ENCODE peak calls at places on chromosomes 11 and 22, in seven cellular contexts. One of them, this sample, is unnamed. For H3K4me1 and H3K36me3, the result is how much of the 10 kb centered on the place peaks cover.

GRCh38 chr11:15845261-15845660 is 511.1 kb downstream of the SOX6 start:
- DNase-seq in ovary: no peak
- DNase-seq in prostate gland: no peak
- DNase-seq in GM23248: no peak
- DNase-seq in body of pancreas: no peak
- DNase-seq in ascending aorta: no peak
- DNase-seq in psoas muscle: no peak
- DNase-seq in this sample: no peak

GRCh38 chr11:122758974-122759373 is 79.3 kb upstream of the CRTAM start:
- DNase-seq in ovary: no peak
- DNase-seq in prostate gland: no peak
- DNase-seq in GM23248: peak
- DNase-seq in body of pancreas: no peak
- DNase-seq in ascending aorta: no peak
- DNase-seq in psoas muscle: no peak
- DNase-seq in this sample: no peak

GRCh38 chr11:65593518-65594414 is 1.8 kb downstream of the KCNK7 start:
- DNase-seq in ovary: no peak
- DNase-seq in prostate gland: no peak
- DNase-seq in GM23248: no peak
- DNase-seq in body of pancreas: peak
- DNase-seq in ascending aorta: no peak
- DNase-seq in psoas muscle: no peak
- DNase-seq in this sample: no peak

GRCh38 chr11:69470301-69470700 is 11.2 kb upstream of the LINC01488 start:
- DNase-seq in ovary: no peak
- DNase-seq in prostate gland: no peak
- DNase-seq in GM23248: no peak
- DNase-seq in body of pancreas: no peak
- DNase-seq in ascending aorta: no peak
- DNase-seq in psoas muscle: no peak
- DNase-seq in this sample: no peak

GRCh38 chr22:46915978-46916730 is 153.7 kb downstream of the TBC1D22A start:
- DNase-seq in ovary: no peak
- DNase-seq in prostate gland: no peak
- DNase-seq in GM23248: peak
- DNase-seq in body of pancreas: no peak
- DNase-seq in ascending aorta: no peak
- DNase-seq in psoas muscle: no peak
- DNase-seq in this sample: no peak

GRCh38 chr11:111021131-111021530 is 224.4 kb upstream of the POU2AF2 start:
- DNase-seq in ovary: no peak
- DNase-seq in prostate gland: no peak
- DNase-seq in GM23248: no peak
- DNase-seq in body of pancreas: no peak
- DNase-seq in ascending aorta: no peak
- DNase-seq in psoas muscle: no peak
- DNase-seq in this sample: no peak

GRCh38 chr11:83409891-83410290 is 123.7 kb upstream of the CCDC90B start:
- DNase-seq in ovary: no peak
- DNase-seq in prostate gland: no peak
- DNase-seq in GM23248: no peak
- DNase-seq in body of pancreas: peak
- DNase-seq in ascending aorta: no peak
- DNase-seq in psoas muscle: no peak
- DNase-seq in this sample: no peak

GRCh38 chr22:27418261-27418660 is 383.3 kb downstream of the MN1 start:
- DNase-seq in ovary: no peak
- DNase-seq in prostate gland: no peak
- DNase-seq in GM23248: no peak
- DNase-seq in body of pancreas: no peak
- DNase-seq in ascending aorta: no peak
- DNase-seq in psoas muscle: no peak
- DNase-seq in this sample: no peak

DNA sequence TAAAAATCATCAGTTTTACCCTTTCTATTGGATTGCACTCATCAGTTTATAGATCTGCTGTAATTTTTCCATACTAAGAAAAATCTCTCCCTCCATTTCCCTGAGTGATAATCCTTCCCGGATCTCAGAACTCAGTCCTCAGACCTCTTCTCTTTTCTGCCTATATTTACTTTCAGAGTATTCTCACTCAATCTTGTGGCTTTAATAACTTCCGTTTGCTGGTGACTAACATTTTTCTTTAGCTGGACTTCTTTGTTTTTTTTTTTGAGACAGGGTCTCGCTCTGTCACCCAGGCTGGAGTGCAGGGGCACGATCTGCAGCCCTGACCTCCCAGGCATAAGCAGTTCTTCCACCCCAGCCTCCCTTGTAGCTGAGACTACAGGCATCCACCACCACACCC is 10.4 kb downstream of the ATXN10 start:
- DNase-seq in ovary: no peak
- DNase-seq in prostate gland: no peak
- DNase-seq in GM23248: no peak
- DNase-seq in body of pancreas: no peak
- DNase-seq in ascending aorta: no peak
- DNase-seq in psoas muscle: no peak
- DNase-seq in this sample: no peak
- H3K4me1 ChIP-seq in ovary: under half
- H3K4me1 ChIP-seq in prostate gland: under half
- H3K4me1 ChIP-seq in GM23248: half or more
- H3K4me1 ChIP-seq in body of pancreas: under half
- H3K4me1 ChIP-seq in ascending aorta: under half
- H3K4me1 ChIP-seq in psoas muscle: under half
- H3K4me1 ChIP-seq in this sample: under half

GRCh38 chr11:116374085-116374484 is 398.7 kb downstream of the BUD13 start:
- DNase-seq in ovary: no peak
- DNase-seq in prostate gland: no peak
- DNase-seq in GM23248: no peak
- DNase-seq in body of pancreas: no peak
- DNase-seq in ascending aorta: no peak
- DNase-seq in psoas muscle: no peak
- DNase-seq in this sample: no peak
- H3K27ac ChIP-seq in ovary: no peak
- H3K27ac ChIP-seq in prostate gland: no peak
- H3K27ac ChIP-seq in GM23248: no peak
- H3K27ac ChIP-seq in body of pancreas: no peak
- H3K27ac ChIP-seq in ascending aorta: no peak
- H3K27ac ChIP-seq in psoas muscle: no peak
- H3K27ac ChIP-seq in this sample: no peak

DNA sequence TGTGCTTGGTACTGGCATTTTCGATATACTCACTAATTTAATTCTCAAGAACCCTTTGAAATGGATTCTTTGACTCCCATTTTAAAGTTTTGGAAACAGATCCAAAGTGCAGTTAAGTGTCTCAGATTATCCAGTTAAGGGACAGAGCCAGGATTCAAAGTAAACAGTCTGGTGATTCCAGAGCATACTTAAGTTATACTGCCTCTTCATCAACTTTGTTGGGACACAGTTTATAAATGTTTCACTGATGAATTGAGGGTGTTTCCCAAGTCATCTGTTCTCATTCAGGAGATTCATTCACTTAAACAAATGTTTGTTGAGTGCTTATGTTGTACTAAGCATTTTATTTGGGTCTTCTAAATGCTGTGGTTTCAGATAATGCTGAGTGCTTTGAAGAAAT is 17.1 kb downstream of the KDM2A start:
- DNase-seq in ovary: no peak
- DNase-seq in prostate gland: no peak
- DNase-seq in GM23248: no peak
- DNase-seq in body of pancreas: no peak
- DNase-seq in ascending aorta: no peak
- DNase-seq in psoas muscle: no peak
- DNase-seq in this sample: no peak
- H3K36me3 ChIP-seq in ovary: under half
- H3K36me3 ChIP-seq in prostate gland: under half
- H3K36me3 ChIP-seq in GM23248: half or more
- H3K36me3 ChIP-seq in body of pancreas: under half
- H3K36me3 ChIP-seq in ascending aorta: half or more
- H3K36me3 ChIP-seq in psoas muscle: under half
- H3K36me3 ChIP-seq in this sample: under half

DNA sequence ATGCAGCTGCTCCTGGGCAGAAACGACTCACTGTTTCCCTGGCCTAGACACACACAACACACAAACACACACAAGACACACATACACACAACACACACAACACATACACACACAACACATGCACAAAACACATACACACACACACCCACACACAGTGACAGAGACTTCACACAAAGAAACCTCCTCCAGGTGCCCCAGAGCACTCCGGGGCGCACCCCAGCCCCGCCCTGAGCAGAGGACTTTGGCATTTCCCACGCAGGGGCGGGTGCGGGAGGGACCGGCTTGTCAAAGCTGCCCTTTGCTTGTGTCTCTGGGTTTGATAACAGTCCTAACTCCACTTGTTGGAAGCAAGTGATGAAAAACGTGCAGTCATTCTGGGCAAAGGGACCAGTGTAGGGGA is 6.5 kb downstream of the APOBEC3A start:
- DNase-seq in ovary: no peak
- DNase-seq in prostate gland: no peak
- DNase-seq in GM23248: no peak
- DNase-seq in body of pancreas: no peak
- DNase-seq in ascending aorta: no peak
- DNase-seq in psoas muscle: no peak
- DNase-seq in this sample: no peak
- H3K4me1 ChIP-seq in ovary: under half
- H3K4me1 ChIP-seq in prostate gland: under half
- H3K4me1 ChIP-seq in GM23248: under half
- H3K4me1 ChIP-seq in body of pancreas: under half
- H3K4me1 ChIP-seq in ascending aorta: under half
- H3K4me1 ChIP-seq in psoas muscle: under half
- H3K4me1 ChIP-seq in this sample: under half

GRCh38 chr11:118889796-118890195 is 6.1 kb downstream of the CXCR5 start:
- DNase-seq in ovary: no peak
- DNase-seq in prostate gland: no peak
- DNase-seq in GM23248: peak
- DNase-seq in body of pancreas: peak
- DNase-seq in ascending aorta: peak
- DNase-seq in psoas muscle: peak
- DNase-seq in this sample: peak
- H3K27ac ChIP-seq in ovary: no peak
- H3K27ac ChIP-seq in prostate gland: peak
- H3K27ac ChIP-seq in GM23248: peak
- H3K27ac ChIP-seq in body of pancreas: peak
- H3K27ac ChIP-seq in ascending aorta: peak
- H3K27ac ChIP-seq in psoas muscle: peak
- H3K27ac ChIP-seq in this sample: peak

GRCh38 chr11:47786373-47786772 is 19.2 kb upstream of the FNBP4 start:
- DNase-seq in ovary: no peak
- DNase-seq in prostate gland: no peak
- DNase-seq in GM23248: peak
- DNase-seq in body of pancreas: peak
- DNase-seq in ascending aorta: no peak
- DNase-seq in psoas muscle: peak
- DNase-seq in this sample: no peak
- H3K36me3 ChIP-seq in ovary: under half
- H3K36me3 ChIP-seq in prostate gland: under half
- H3K36me3 ChIP-seq in GM23248: under half
- H3K36me3 ChIP-seq in body of pancreas: under half
- H3K36me3 ChIP-seq in ascending aorta: half or more
- H3K36me3 ChIP-seq in psoas muscle: under half
- H3K36me3 ChIP-seq in this sample: under half

GRCh38 chr11:85758480-85759039 is 52.4 kb downstream of the SYTL2 start:
- DNase-seq in ovary: no peak
- DNase-seq in prostate gland: no peak
- DNase-seq in GM23248: no peak
- DNase-seq in body of pancreas: no peak
- DNase-seq in ascending aorta: no peak
- DNase-seq in psoas muscle: no peak
- DNase-seq in this sample: no peak
- H3K4me1 ChIP-seq in ovary: under half
- H3K4me1 ChIP-seq in prostate gland: under half
- H3K4me1 ChIP-seq in GM23248: under half
- H3K4me1 ChIP-seq in body of pancreas: under half
- H3K4me1 ChIP-seq in ascending aorta: under half
- H3K4me1 ChIP-seq in psoas muscle: under half
- H3K4me1 ChIP-seq in this sample: under half